ENCODE peak calls at places on chromosomes 7 and 10, in seven cellular contexts. A, F, L, K, W, G and T are unnamed samples.

GRCh38 chr10:3169738-3170137 is 2.8 kb downstream of the PITRM1 start:
- DNase-seq in L (no peak), W (no peak), K (no peak), G (no peak), F (no peak), A (no peak), T (no peak)

GRCh38 chr7:144907577-144907976 is 71.7 kb upstream of the TPK1 start:
- DNase-seq in K (no peak), W (no peak), G (peak), F (no peak), A (no peak), L (no peak), T (no peak)

GRCh38 chr10:8050561-8051108 is 3.9 kb upstream of the GATA3 start:
- DNase-seq in L (no peak), F (no peak), W (no peak), A (peak), G (no peak), K (peak), T (peak)

GRCh38 chr10:91046891-91047290 is 126.0 kb upstream of the ANKRD1 start:
- DNase-seq in K (no peak), G (no peak), L (no peak), W (no peak), F (no peak), A (no peak), T (no peak)

GRCh38 chr7:20089431-20089830 is 127.8 kb downstream of the MACC1 start:
- DNase-seq in L (no peak), K (no peak), A (no peak), G (no peak), W (no peak), F (no peak), T (no peak)

GRCh38 chr10:29257106-29257783 is 31.6 kb upstream of the LYZL1 start:
- DNase-seq in L (no peak), A (peak), K (no peak), F (no peak), W (no peak), G (no peak), T (peak)

GRCh38 chr7:5693529-5693928 is 87.9 kb downstream of the RNF216 start:
- DNase-seq in A (peak), K (peak), F (no peak), L (no peak), W (no peak), G (peak), T (peak)

GRCh38 chr10:83871486-83872081 is 267.7 kb upstream of the GHITM start:
- DNase-seq in L (peak), K (peak), G (peak), F (peak), W (peak), A (peak), T (peak)

GRCh38 chr7:66267249-66267648 is 62.1 kb downstream of the TPST1 start:
- DNase-seq in L (no peak), F (no peak), G (no peak), W (no peak), K (no peak), A (no peak), T (peak)

GRCh38 chr7:69598487-69599148 is 343 bp downstream of the AUTS2 start:
- DNase-seq in W (no peak), K (no peak), L (no peak), F (no peak), A (no peak), G (no peak), T (no peak)

GRCh38 chr10:105352281-105352680 is 711.2 kb downstream of the SORCS3 start:
- DNase-seq in A (no peak), W (no peak), L (no peak), K (no peak), G (no peak), F (no peak), T (no peak)

DNA sequence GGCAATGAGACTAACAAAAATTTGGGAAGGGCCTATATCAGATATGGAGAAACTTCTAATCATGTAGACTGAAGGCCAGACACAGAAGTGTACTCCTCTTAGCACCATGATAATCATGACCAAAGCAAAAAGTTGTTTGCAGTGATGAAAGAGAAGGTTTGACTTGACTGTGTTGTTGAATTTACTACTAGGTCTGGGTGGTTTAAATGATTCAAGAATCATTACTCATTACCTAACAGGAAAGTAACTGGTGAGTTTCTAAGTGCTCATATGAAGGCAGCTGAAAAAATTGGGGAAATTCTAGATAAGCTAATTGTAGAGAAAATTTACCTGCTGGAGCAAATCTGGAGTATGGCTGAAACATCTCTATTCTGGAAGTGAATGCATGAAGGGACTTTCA is 451.5 kb upstream of the SORCS1 start:
- DNase-seq in F (no peak), K (no peak), G (no peak), A (no peak), W (no peak), L (no peak), T (no peak)
- TF ChIP-seq CEBPB in F (no peak), K (no peak), G (no peak), A (no peak), W (no peak), L (no peak), T (no peak)

GRCh38 chr7:28272461-28272877 is 91.9 kb upstream of the JAZF1 start:
- DNase-seq in K (no peak), W (no peak), A (peak), L (no peak), G (no peak), F (peak), T (peak)

GRCh38 chr7:28280516-28280915 is 99.9 kb upstream of the JAZF1 start:
- DNase-seq in L (no peak), K (no peak), W (no peak), F (no peak), G (no peak), A (no peak), T (no peak)

GRCh38 chr7:28277364-28277763 is 96.8 kb upstream of the JAZF1 start:
- DNase-seq in W (no peak), G (no peak), A (no peak), F (no peak), L (no peak), K (no peak), T (no peak)

GRCh38 chr7:28270536-28270935 is 89.9 kb upstream of the JAZF1 start:
- DNase-seq in L (no peak), F (no peak), A (no peak), G (no peak), W (no peak), K (no peak), T (no peak)

GRCh38 chr7:28276303-28276702 is 95.7 kb upstream of the JAZF1 start:
- DNase-seq in K (no peak), A (no peak), G (no peak), F (no peak), L (no peak), W (no peak), T (no peak)
- TF ChIP-seq CEBPB in K (peak), A (no peak), G (no peak), F (no peak), L (no peak), W (no peak), T (peak)

GRCh38 chr7:2099036-2099957 is 133.4 kb downstream of the MAD1L1 start:
- DNase-seq in W (no peak), F (no peak), A (no peak), G (no peak), K (no peak), L (peak), T (peak)
- TF ChIP-seq CEBPB in W (no peak), F (no peak), A (no peak), G (no peak), K (no peak), L (no peak), T (no peak)

GRCh38 chr7:33887576-33887975 is 17.8 kb upstream of the BMPER start:
- DNase-seq in A (no peak), L (no peak), F (no peak), G (no peak), W (no peak), K (no peak), T (no peak)
- TF ChIP-seq CEBPB in A (no peak), L (no peak), F (no peak), G (no peak), W (no peak), K (no peak), T (no peak)

DNA sequence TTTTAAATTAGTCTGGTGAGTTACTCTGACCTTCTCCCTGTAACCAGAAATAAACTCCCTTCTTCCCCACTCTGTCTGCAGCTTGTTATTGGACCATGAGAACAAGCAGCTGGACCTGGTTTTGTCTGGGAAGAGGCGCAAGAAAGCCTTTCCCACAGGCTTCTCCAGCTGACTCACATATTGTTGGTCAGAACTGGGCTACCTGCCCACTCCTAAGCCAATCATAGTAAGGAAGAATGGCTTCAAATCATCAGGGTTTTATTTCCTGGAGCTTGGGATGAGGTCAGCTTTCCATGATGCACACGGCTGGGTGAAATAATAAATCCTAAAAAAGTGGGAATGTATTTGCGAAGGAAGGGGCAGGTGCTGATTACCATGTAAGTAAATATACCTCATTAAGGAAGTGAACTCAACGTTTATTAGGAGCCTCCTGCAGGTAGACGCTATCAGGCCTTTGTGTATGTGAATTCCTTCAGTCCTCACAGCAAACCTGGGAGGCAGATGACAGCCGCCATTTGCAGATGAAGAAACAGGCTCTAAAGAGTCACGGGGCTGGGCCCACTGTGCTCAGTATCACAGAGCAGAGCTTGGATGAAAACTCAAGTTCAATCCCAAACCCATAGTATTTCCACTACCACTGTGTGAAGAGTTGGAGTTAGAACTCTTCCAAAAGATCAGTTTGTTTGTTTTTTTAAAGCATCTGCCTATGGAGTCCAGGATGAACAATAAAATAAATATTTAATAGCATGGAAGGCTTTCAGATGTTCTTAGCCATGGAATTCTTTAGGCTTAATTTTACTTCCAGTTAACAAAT is 32.7 kb downstream of the IL15RA start:
- DNase-seq in A (peak), F (peak), K (no peak), G (no peak), L (no peak), W (no peak), T (peak)
- TF ChIP-seq CEBPB in A (no peak), F (peak), K (no peak), G (no peak), L (no peak), W (no peak), T (peak)